ENCODE peak calls at places on chromosomes 12 and 14, in four cellular contexts. O, A, Q and U are unnamed samples.

GRCh38 chr12:128644664-128645296 is 179.0 kb downstream of the SLC15A4 start:
- DNase-seq in Q (peak; percentile 46), O (peak; percentile 15), A (peak; percentile 13), U (no peak)

GRCh38 chr12:54723653-54724256 is 75.6 kb upstream of the DCD start:
- DNase-seq in Q (no peak), A (peak; percentile 55), O (no peak), U (no peak)

GRCh38 chr12:49666176-49666575 is 41.0 kb downstream of the FMNL3 start:
- DNase-seq in A (no peak), O (no peak), Q (no peak), U (no peak)

GRCh38 chr14:53032838-53033390 is 82.1 kb upstream of the FERMT2 start:
- DNase-seq in O (no peak), A (no peak), Q (no peak), U (no peak)

GRCh38 chr14:58969951-58970751 is 218.3 kb upstream of the DAAM1 start:
- DNase-seq in A (no peak), Q (no peak), O (peak; percentile 21), U (peak; percentile 43)

GRCh38 chr12:104669057-104669770 is 212.5 kb downstream of the CHST11 start:
- DNase-seq in Q (peak; percentile 63), A (no peak), O (no peak), U (no peak)

GRCh38 chr14:85533821-85534271 is 3.9 kb downstream of the FLRT2 start:
- DNase-seq in Q (no peak), O (no peak), A (no peak), U (no peak)

GRCh38 chr12:54046809-54047159 is 6.9 kb upstream of the HOXC4 start:
- DNase-seq in A (no peak), O (no peak), Q (no peak), U (no peak)

GRCh38 chr12:124397807-124398577 is 103.1 kb downstream of the RFLNA start:
- DNase-seq in A (no peak), Q (peak; percentile 82), O (no peak), U (no peak)

GRCh38 chr14:72608391-72609204 is 285.3 kb downstream of the DPF3 start:
- DNase-seq in O (no peak), Q (no peak), A (no peak), U (no peak)

GRCh38 chr12:39127401-39127800 is 222.0 kb upstream of the CPNE8 start:
- DNase-seq in A (no peak), Q (no peak), O (no peak), U (no peak)

GRCh38 chr14:60756847-60757246 is 22.3 kb downstream of the MNAT1 start:
- DNase-seq in Q (no peak), O (no peak), A (no peak), U (no peak)

GRCh38 chr12:96770239-96770780 is 136.7 kb upstream of the NEDD1 start:
- DNase-seq in O (no peak), A (no peak), Q (no peak), U (no peak)

GRCh38 chr12:62738105-62738504 is 196.8 kb downstream of the PPM1H start:
- DNase-seq in A (no peak), Q (no peak), O (no peak), U (no peak)

GRCh38 chr12:91923864-91924263 is 221.8 kb downstream of the BTG1 start:
- DNase-seq in Q (no peak), O (no peak), A (no peak), U (no peak)

GRCh38 chr12:6461401-6462233 is 8.9 kb downstream of the VAMP1 start:
- DNase-seq in Q (peak; percentile 81), O (peak; percentile 94), A (peak; percentile 91), U (peak; percentile 95)

GRCh38 chr12:28704477-28705169 is 444.5 kb upstream of the FAR2 start:
- DNase-seq in Q (no peak), O (no peak), A (no peak), U (no peak)

GRCh38 chr12:52296572-52297215 is 5.4 kb upstream of the KRT81 start:
- DNase-seq in A (no peak), O (no peak), Q (no peak), U (no peak)

GRCh38 chr12:82299617-82300016 is 58.6 kb downstream of the CCDC59 start:
- DNase-seq in Q (no peak), O (no peak), A (no peak), U (no peak)

GRCh38 chr14:70773182-70773862 is 36.0 kb downstream of the MAP3K9 start:
- DNase-seq in Q (no peak), A (no peak), O (no peak), U (no peak)

GRCh38 chr12:80698847-80699542 is 8.4 kb upstream of the MYF6 start:
- DNase-seq in A (no peak), Q (no peak), O (no peak), U (no peak)

GRCh38 chr12:11729008-11729407 is 79.5 kb downstream of the ETV6 start:
- DNase-seq in Q (peak; percentile 88), A (no peak), O (peak; percentile 56), U (no peak)

GRCh38 chr12:3752741-3753486 is at the start of gene CRACR2A:
- DNase-seq in O (peak; percentile 56), Q (peak; percentile 74), A (peak; percentile 86), U (peak; percentile 31)

GRCh38 chr14:104827173-104828055 is 26.5 kb downstream of the ZBTB42 start:
- DNase-seq in Q (peak; percentile 54), A (peak; percentile 59), O (no peak), U (no peak)

GRCh38 chr12:96171905-96172304 is 22.3 kb upstream of the ELK3 start:
- DNase-seq in O (no peak), A (no peak), Q (no peak), U (no peak)

GRCh38 chr14:104445086-104445485 is 134.5 kb upstream of the C14orf180 start:
- DNase-seq in O (no peak), A (no peak), Q (no peak), U (no peak)

GRCh38 chr12:75334384-75335030 is at the start of gene GLIPR1L1:
- DNase-seq in Q (peak; percentile 68), A (peak; percentile 86), O (peak; percentile 62), U (peak; percentile 44)

GRCh38 chr14:84085493-84085892 is 1444.5 kb upstream of the FLRT2 start:
- DNase-seq in O (no peak), Q (no peak), A (no peak), U (no peak)

GRCh38 chr14:35401853-35402252 is 2.7 kb downstream of the NFKBIA start:
- DNase-seq in A (no peak), Q (no peak), O (no peak), U (no peak)

GRCh38 chr12:119602695-119603094 is 9.1 kb downstream of the TMEM233 start:
- DNase-seq in A (no peak), Q (no peak), O (no peak), U (no peak)

GRCh38 chr12:87603727-87604126 is 425.5 kb downstream of the C12orf50 start:
- DNase-seq in O (no peak), Q (no peak), A (no peak), U (no peak)

GRCh38 chr12:131808744-131809371 is 19.3 kb upstream of the MMP17 start:
- DNase-seq in O (no peak), Q (no peak), A (peak; percentile 42), U (peak; percentile 7)

GRCh38 chr14:70784886-70785285 is 24.4 kb downstream of the MAP3K9 start:
- DNase-seq in O (no peak), A (no peak), Q (no peak), U (no peak)